ENCODE peak calls at places on chromosomes 7 and 10, in eight cellular contexts. E is SK-N-SH; G is mammary epithelial cell; D is stomach; W is fibroblast of lung; F is lung; P is CD8-positive, alpha-beta T cell; H is colonic mucosa. K is an unnamed sample.
A peak's percentile ranks its signal among the peaks of the same experiment; 100 is the strongest.

GRCh38 chr7:153530441-153530840 is 521.8 kb upstream of the DPP6 start:
- DNase-seq in F (no peak), H (no peak), E (no peak), G (no peak), W (no peak), D (no peak), P (no peak), K (no peak)

GRCh38 chr7:133230591-133231194 is 22.2 kb upstream of the EXOC4 start:
- DNase-seq in F (peak; percentile 37), G (peak; percentile 32), P (peak; percentile 39), H (peak; percentile 45), D (peak; percentile 64), E (peak; percentile 52), W (peak; percentile 70), K (peak; percentile 52)

GRCh38 chr10:102009801-102010425 is 46.1 kb downstream of the ARMH3 start:
- DNase-seq in F (peak; percentile 48), G (peak; percentile 79), P (peak; percentile 24), E (peak; percentile 74), D (peak; percentile 47), W (peak; percentile 94), H (peak; percentile 49), K (peak; percentile 81)

GRCh38 chr10:94293344-94293743 is 69.4 kb downstream of the NOC3L start:
- DNase-seq in G (no peak), W (peak; percentile 16), E (no peak), H (no peak), D (no peak), P (no peak), F (no peak), K (peak; percentile 27)

GRCh38 chr7:55109384-55110167 is 90.8 kb downstream of the EGFR start:
- DNase-seq in W (peak; percentile 33), E (no peak), P (no peak), G (peak; percentile 96), H (no peak), D (peak; percentile 39), F (no peak), K (no peak)

GRCh38 chr7:45982912-45983719 is 62.0 kb upstream of the IGFBP3 start:
- DNase-seq in E (peak; percentile 73), G (no peak), D (no peak), W (no peak), P (no peak), F (no peak), H (peak; percentile 12), K (no peak)

GRCh38 chr7:105346593-105347322 is 42.0 kb downstream of the SRPK2 start:
- DNase-seq in P (peak; percentile 13), D (no peak), H (no peak), G (no peak), W (no peak), E (no peak), F (no peak), K (no peak)

GRCh38 chr7:104264281-104264680 is 56.5 kb upstream of the ORC5 start:
- DNase-seq in E (no peak), F (no peak), D (no peak), P (no peak), H (no peak), G (peak; percentile 65), W (peak; percentile 45), K (no peak)

GRCh38 chr10:30591249-30591670 is 38.3 kb downstream of the LYZL2 start:
- DNase-seq in E (peak; percentile 62), H (peak; percentile 56), W (peak; percentile 64), D (no peak), P (peak; percentile 51), G (peak; percentile 42), F (no peak), K (peak; percentile 17)

GRCh38 chr7:133535308-133535707 is 282.4 kb downstream of the EXOC4 start:
- DNase-seq in D (no peak), W (no peak), H (no peak), G (no peak), E (no peak), P (no peak), F (no peak), K (no peak)

GRCh38 chr10:112585960-112586359 is 138.9 kb downstream of the VTI1A start:
- DNase-seq in D (no peak), G (no peak), P (no peak), F (no peak), E (no peak), H (no peak), W (peak; percentile 14), K (no peak)

GRCh38 chr7:35869810-35870209 is 69.0 kb downstream of the SEPTIN7 start:
- DNase-seq in G (no peak), F (no peak), P (no peak), W (peak; percentile 19), E (no peak), D (no peak), H (no peak), K (no peak)

GRCh38 chr7:45599851-45600706 is 25.9 kb downstream of the ADCY1 start:
- DNase-seq in P (no peak), W (no peak), D (peak; percentile 11), E (no peak), H (peak; percentile 11), G (no peak), F (peak; percentile 19), K (no peak)

GRCh38 chr7:127589901-127590300 is 1.7 kb downstream of the ARF5 start:
- DNase-seq in D (no peak), W (no peak), F (no peak), H (no peak), G (no peak), E (no peak), P (no peak), K (no peak)

GRCh38 chr7:4633012-4633411 is 49.1 kb upstream of the FOXK1 start:
- DNase-seq in E (no peak), G (peak; percentile 78), P (no peak), H (no peak), F (no peak), W (peak; percentile 48), D (no peak), K (no peak)

GRCh38 chr7:77520261-77520660 is 16.8 kb upstream of the PTPN12 start:
- DNase-seq in H (no peak), E (no peak), G (no peak), F (no peak), P (no peak), D (no peak), W (no peak), K (no peak)

GRCh38 chr7:27130540-27131389 is at the start of gene HOXA4:
- DNase-seq in D (peak; percentile 69), G (peak; percentile 89), E (peak; percentile 82), F (peak; percentile 77), W (peak; percentile 89), H (peak; percentile 96), P (peak; percentile 79), K (no peak)

GRCh38 chr7:129824291-129825004 is 128.3 kb downstream of the UBE2H start:
- DNase-seq in P (no peak), F (no peak), W (no peak), G (no peak), D (no peak), H (no peak), E (no peak), K (no peak)

GRCh38 chr7:157780721-157781120 is 443.9 kb downstream of the DNAJB6 start:
- DNase-seq in E (no peak), F (no peak), H (no peak), G (no peak), P (no peak), W (no peak), D (no peak), K (no peak)

GRCh38 chr7:157784114-157784835 is 447.5 kb downstream of the DNAJB6 start:
- DNase-seq in H (no peak), F (no peak), E (no peak), D (no peak), P (no peak), G (no peak), W (no peak), K (no peak)

GRCh38 chr7:157779206-157779605 is 442.4 kb downstream of the DNAJB6 start:
- DNase-seq in F (no peak), D (no peak), H (no peak), W (no peak), P (no peak), G (no peak), E (no peak), K (no peak)

GRCh38 chr7:157780312-157780711 is 443.5 kb downstream of the DNAJB6 start:
- DNase-seq in D (no peak), H (no peak), P (no peak), F (no peak), W (no peak), G (no peak), E (no peak), K (no peak)

GRCh38 chr7:157782041-157782440 is 445.2 kb downstream of the DNAJB6 start:
- DNase-seq in P (no peak), E (no peak), F (no peak), G (no peak), D (no peak), W (no peak), H (no peak), K (no peak)
- H3K4me3 ChIP-seq in P (no peak overlapping the region), E (no peak overlapping the region), F (no peak overlapping the region), G (no peak overlapping the region), D (no peak overlapping the region), W (no peak overlapping the region), H (no peak overlapping the region), K (no peak overlapping the region)

DNA sequence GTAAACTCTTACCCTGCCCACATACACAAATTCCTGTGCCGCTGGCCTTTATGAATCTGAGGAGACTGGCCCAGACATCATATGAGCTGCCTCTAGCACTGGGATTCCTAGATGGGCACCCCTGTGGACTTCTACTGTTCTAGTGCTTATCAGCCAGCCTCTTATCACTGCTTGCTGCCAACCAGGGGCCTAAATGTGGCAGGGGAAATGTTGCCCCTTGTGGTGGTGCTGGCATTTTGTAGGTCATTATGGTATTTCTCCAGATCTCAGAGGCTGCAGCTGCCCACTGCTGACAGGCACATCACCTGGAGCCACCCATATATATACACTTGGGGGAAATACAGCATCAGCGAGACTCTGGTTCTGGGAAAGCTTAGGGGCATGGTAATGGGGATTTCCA is 5.4 kb downstream of the SFR1 start:
- DNase-seq in H (no peak), W (no peak), P (peak; percentile 7), G (no peak), F (no peak), D (no peak), E (peak; percentile 57), K (no peak)
- TF ChIP-seq CTCF in H (no peak), W (no peak), P (no peak), G (peak; percentile 22), F (no peak), D (no peak), E (peak; percentile 35), K (no peak)

GRCh38 chr7:134855467-134855866 is 76.0 kb downstream of the CALD1 start:
- DNase-seq in P (no peak), E (no peak), W (peak; percentile 67), G (no peak), H (no peak), F (no peak), D (no peak), K (no peak)
- H3K4me3 ChIP-seq in P (no peak overlapping the region), E (no peak overlapping the region), W (no peak overlapping the region), G (no peak overlapping the region), H (no peak overlapping the region), F (no peak overlapping the region), D (no peak overlapping the region), K (no peak overlapping the region)

GRCh38 chr10:26528715-26529393 is 90.7 kb downstream of the APBB1IP start:
- DNase-seq in E (no peak), F (no peak), W (no peak), D (no peak), G (no peak), P (no peak), H (no peak), K (no peak)

DNA sequence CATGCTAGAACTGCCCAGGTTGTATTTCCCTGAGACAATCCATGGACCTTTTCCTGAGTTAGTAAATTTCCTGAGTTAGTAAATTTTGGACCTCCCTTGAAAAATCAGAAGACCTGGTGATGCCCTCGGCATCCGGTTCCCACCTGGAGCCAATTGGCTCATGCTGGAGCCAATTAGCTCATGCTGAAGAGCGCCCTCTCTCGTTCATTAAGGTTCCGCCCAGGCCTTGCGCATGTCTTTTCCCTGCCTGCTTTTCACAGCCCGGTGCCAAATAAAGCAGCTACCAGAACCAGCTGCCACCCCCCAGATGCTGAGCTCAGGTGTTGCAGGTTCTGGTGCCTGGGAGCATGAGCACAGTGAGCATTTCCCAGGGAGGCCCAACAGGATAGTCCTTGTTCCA is 96.2 kb downstream of the APBB1IP start:
- DNase-seq in P (no peak), E (no peak), D (no peak), H (no peak), F (no peak), W (no peak), G (no peak), K (no peak)
- TF ChIP-seq CTCF in P (no peak), E (no peak), D (no peak), H (no peak), F (no peak), W (no peak), G (no peak), K (peak; percentile 25)